ENCODE peak calls at places on chromosomes 5 and 9, in five cellular contexts. V is spleen, O is adrenal gland, P is stomach, D is endothelial cell of umbilical vein. W is an unnamed sample.

GRCh38 chr5:150587830-150588494 is 52.5 kb upstream of the SYNPO start:
- DNase-seq in V (peak), O (no peak), P (no peak), D (no peak), W (no peak)

GRCh38 chr9:21095561-21095960 is 17.8 kb upstream of the IFNB1 start:
- DNase-seq in V (no peak), O (no peak), P (no peak), D (no peak), W (no peak)

GRCh38 chr5:3123763-3124157 is 372.3 kb upstream of the IRX2 start:
- DNase-seq in V (no peak), O (no peak), P (no peak), D (no peak), W (no peak)

GRCh38 chr5:66882592-66883227 is 286.5 kb downstream of the MAST4 start:
- DNase-seq in V (no peak), O (no peak), P (no peak), D (peak), W (peak)

GRCh38 chr5:134559672-134560071 is 34.2 kb downstream of the JADE2 start:
- DNase-seq in V (no peak), O (no peak), P (no peak), D (no peak), W (no peak)

GRCh38 chr9:125894566-125894965 is 147.4 kb downstream of the PBX3 start:
- DNase-seq in V (no peak), O (no peak), P (no peak), D (no peak), W (no peak)

GRCh38 chr9:130445268-130445983 is 665 bp downstream of the ASS1 start:
- DNase-seq in V (peak), O (peak), P (peak), D (no peak), W (peak)

GRCh38 chr5:93580387-93581100 is 475 bp downstream of the NR2F1-AS1 start:
- DNase-seq in V (no peak), O (no peak), P (no peak), D (peak), W (no peak)

GRCh38 chr5:93925321-93925720 is 183.9 kb upstream of the POU5F2 start:
- DNase-seq in V (no peak), O (no peak), P (no peak), D (peak), W (no peak)

GRCh38 chr9:121924700-121925099 is 168.4 kb downstream of the TTLL11 start:
- DNase-seq in V (no peak), O (no peak), P (no peak), D (no peak), W (no peak)

GRCh38 chr9:76620586-76620985 is 143.7 kb upstream of the PCA3 start:
- DNase-seq in V (no peak), O (no peak), P (no peak), D (no peak), W (no peak)

GRCh38 chr5:16726538-16726946 is 109.7 kb upstream of the RETREG1 start:
- DNase-seq in V (no peak), O (no peak), P (no peak), D (peak), W (no peak)

GRCh38 chr9:126806336-126806735 is 1.5 kb downstream of the ZBTB43 start:
- DNase-seq in V (no peak), O (no peak), P (no peak), D (no peak), W (no peak)

GRCh38 chr9:120845255-120845654 is 2.5 kb upstream of the PSMD5 start:
- DNase-seq in V (no peak), O (no peak), P (no peak), D (no peak), W (no peak)

GRCh38 chr9:73009649-73010288 is 56.9 kb upstream of the ALDH1A1 start:
- DNase-seq in V (no peak), O (no peak), P (no peak), D (no peak), W (no peak)

GRCh38 chr9:3507395-3508077 is 18.3 kb downstream of the RFX3 start:
- DNase-seq in V (no peak), O (no peak), P (no peak), D (no peak), W (no peak)

GRCh38 chr5:74392698-74393431 is 247.7 kb downstream of the ENC1 start:
- DNase-seq in V (no peak), O (no peak), P (no peak), D (peak), W (no peak)

GRCh38 chr5:172740483-172741205 is 30.4 kb downstream of the DUSP1 start:
- DNase-seq in V (no peak), O (peak), P (no peak), D (no peak), W (peak)

GRCh38 chr9:89755835-89756234 is 151.0 kb downstream of the GADD45G start:
- DNase-seq in V (peak), O (no peak), P (peak), D (no peak), W (no peak)

GRCh38 chr5:177403194-177403825 is 2.8 kb upstream of the PFN3 start:
- DNase-seq in V (peak), O (no peak), P (peak), D (no peak), W (no peak)

GRCh38 chr9:120110520-120110919 is 469.4 kb downstream of the CDK5RAP2 start:
- DNase-seq in V (no peak), O (no peak), P (no peak), D (no peak), W (no peak)

GRCh38 chr9:114446036-114446435 is 58.3 kb upstream of the AKNA start:
- DNase-seq in V (no peak), O (peak), P (no peak), D (peak), W (no peak)

GRCh38 chr9:108913391-108913790 is 20.5 kb downstream of the ELP1 start:
- DNase-seq in V (no peak), O (no peak), P (no peak), D (no peak), W (no peak)

GRCh38 chr9:132372177-132373095 is 17.6 kb upstream of the SETX start:
- DNase-seq in V (peak), O (peak), P (peak), D (peak), W (peak)

GRCh38 chr5:2165991-2166978 is 283.6 kb upstream of the IRX4 start:
- DNase-seq in V (peak), O (no peak), P (no peak), D (no peak), W (no peak)

GRCh38 chr5:61667523-61668229 is 335.6 kb downstream of the ZSWIM6 start:
- DNase-seq in V (no peak), O (no peak), P (no peak), D (no peak), W (no peak)

GRCh38 chr5:135263022-135263668 is 135.9 kb downstream of the MACROH2A1 start:
- DNase-seq in V (no peak), O (peak), P (no peak), D (no peak), W (no peak)

GRCh38 chr5:111703662-111704061 is 53.3 kb downstream of the NREP start:
- DNase-seq in V (no peak), O (no peak), P (no peak), D (no peak), W (no peak)

GRCh38 chr5:98414938-98415337 is 358.5 kb upstream of the RGMB start:
- DNase-seq in V (no peak), O (no peak), P (no peak), D (no peak), W (peak)

GRCh38 chr5:94281402-94281801 is 337.0 kb downstream of the KIAA0825 start:
- DNase-seq in V (no peak), O (no peak), P (no peak), D (no peak), W (no peak)

GRCh38 chr5:115575167-115576070 is 26.9 kb downstream of the TICAM2 start:
- DNase-seq in V (no peak), O (no peak), P (no peak), D (peak), W (peak)

GRCh38 chr9:35932732-35933131 is 23.4 kb downstream of the SPAAR start:
- DNase-seq in V (no peak), O (no peak), P (no peak), D (no peak), W (no peak)

GRCh38 chr5:160064979-160065619 is 54.2 kb downstream of the PWWP2A start:
- DNase-seq in V (no peak), O (no peak), P (peak), D (no peak), W (no peak)

GRCh38 chr9:88488166-88488565 is 46.8 kb upstream of the NXNL2 start:
- DNase-seq in V (no peak), O (no peak), P (no peak), D (no peak), W (no peak)

DNA sequence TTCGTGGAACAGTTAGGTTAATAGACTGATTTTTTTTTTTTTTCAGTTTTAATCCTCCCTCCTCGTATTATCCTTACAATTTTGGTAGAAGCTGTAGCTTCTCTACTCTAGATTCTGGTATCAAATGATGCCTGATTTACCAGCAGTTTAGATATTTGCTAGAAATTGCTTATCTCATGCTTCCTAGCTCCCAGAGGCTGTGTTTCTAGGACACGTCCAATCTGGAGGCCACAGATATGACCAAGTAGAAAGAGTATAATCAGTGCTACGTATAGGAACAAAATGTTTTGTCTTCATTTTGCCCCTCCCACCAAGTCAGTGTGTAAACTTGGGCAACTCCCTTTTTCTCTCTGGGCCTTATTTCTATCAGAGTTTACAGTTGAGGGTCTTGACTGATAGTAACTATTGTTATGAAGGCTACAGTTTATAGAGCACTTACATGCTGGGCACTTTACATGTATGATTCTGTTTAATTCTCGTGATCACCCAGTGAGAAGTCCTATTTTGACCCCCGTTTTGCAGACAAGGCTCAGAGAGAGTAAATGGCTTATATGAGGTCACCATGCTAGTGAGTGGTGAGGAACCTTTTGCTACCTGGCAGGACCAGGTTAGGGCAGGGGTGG is 7.7 kb downstream of the HDHD3 start:
- DNase-seq in V (no peak), O (no peak), P (no peak), D (no peak), W (no peak)
- TF ChIP-seq POLR2A in V (no peak), O (no peak), P (no peak), D (no peak), W (no peak)

GRCh38 chr9:136665111-136665703 is 2.5 kb downstream of the EGFL7 start:
- DNase-seq in V (no peak), O (no peak), P (no peak), D (peak), W (no peak)
- TF ChIP-seq POLR2A in V (no peak), O (no peak), P (no peak), D (peak), W (no peak)

GRCh38 chr9:107316795-107317661 is 33.9 kb downstream of the RAD23B start:
- DNase-seq in V (peak), O (no peak), P (no peak), D (no peak), W (no peak)

GRCh38 chr9:107313555-107314096 is 30.5 kb downstream of the RAD23B start:
- DNase-seq in V (no peak), O (no peak), P (no peak), D (no peak), W (no peak)

GRCh38 chr9:107309271-107309670 is 26.2 kb downstream of the RAD23B start:
- DNase-seq in V (no peak), O (no peak), P (no peak), D (no peak), W (no peak)

GRCh38 chr9:107312651-107313050 is 29.6 kb downstream of the RAD23B start:
- DNase-seq in V (no peak), O (no peak), P (no peak), D (no peak), W (no peak)

GRCh38 chr9:107314763-107315162 is 31.7 kb downstream of the RAD23B start:
- DNase-seq in V (no peak), O (no peak), P (no peak), D (no peak), W (no peak)
- TF ChIP-seq POLR2A in V (no peak), O (no peak), P (no peak), D (no peak), W (no peak)

GRCh38 chr5:78515665-78516064 is 132.9 kb downstream of the LHFPL2 start:
- DNase-seq in V (no peak), O (no peak), P (no peak), D (no peak), W (no peak)

GRCh38 chr5:78519198-78519941 is 129.2 kb downstream of the LHFPL2 start:
- DNase-seq in V (no peak), O (no peak), P (no peak), D (no peak), W (no peak)

GRCh38 chr5:78521455-78521854 is 127.1 kb downstream of the LHFPL2 start:
- DNase-seq in V (no peak), O (no peak), P (no peak), D (peak), W (no peak)

GRCh38 chr5:78514427-78515345 is 133.9 kb downstream of the LHFPL2 start:
- DNase-seq in V (no peak), O (no peak), P (no peak), D (no peak), W (no peak)

DNA sequence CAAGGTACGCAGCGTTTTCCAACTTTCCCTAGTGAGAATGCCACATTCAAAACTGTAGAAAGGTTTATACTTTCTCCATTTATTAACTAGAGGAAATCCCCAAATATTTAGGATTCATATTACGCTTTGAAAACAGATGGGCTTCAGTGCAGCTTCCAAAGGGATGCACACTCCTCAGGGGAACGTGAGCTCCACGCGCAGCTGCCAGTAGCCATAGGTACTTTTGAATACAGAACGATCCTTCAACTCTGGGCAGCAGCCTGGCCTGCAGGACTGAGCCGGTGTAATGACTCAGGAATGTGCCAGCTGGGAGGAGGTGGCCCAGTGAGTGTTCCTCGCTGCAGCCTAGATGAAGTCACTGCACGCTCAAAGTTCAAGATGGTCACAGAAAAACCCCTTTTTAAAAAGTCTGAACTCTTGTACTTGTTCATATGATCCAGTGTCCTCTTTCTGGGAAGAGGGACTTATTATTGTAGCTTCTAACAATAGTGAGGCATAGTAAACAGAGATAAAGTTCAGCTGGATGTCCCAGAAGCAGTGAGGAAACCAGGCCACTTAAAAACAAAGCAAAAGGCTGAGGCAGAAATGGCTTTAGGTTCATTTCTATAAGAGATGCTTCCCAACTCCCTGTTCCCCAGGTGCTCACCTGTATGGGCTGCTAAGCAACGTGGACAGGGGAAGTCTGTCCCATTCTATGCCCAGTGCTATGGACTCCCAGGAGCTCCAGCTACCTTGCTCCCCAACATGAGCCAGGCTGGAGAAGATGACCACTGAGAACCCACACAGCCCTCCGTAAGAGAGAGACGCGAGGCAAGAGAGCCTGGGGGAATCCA is 130.0 kb downstream of the LHFPL2 start:
- DNase-seq in V (no peak), O (peak), P (peak), D (peak), W (peak)
- TF ChIP-seq POLR2A in V (no peak), O (no peak), P (no peak), D (no peak), W (no peak)

GRCh38 chr9:134067904-134068741 is at the start of gene BRD3:
- DNase-seq in V (peak), O (peak), P (peak), D (peak), W (peak)
- TF ChIP-seq POLR2A in V (no peak), O (peak), P (no peak), D (peak), W (peak)

DNA sequence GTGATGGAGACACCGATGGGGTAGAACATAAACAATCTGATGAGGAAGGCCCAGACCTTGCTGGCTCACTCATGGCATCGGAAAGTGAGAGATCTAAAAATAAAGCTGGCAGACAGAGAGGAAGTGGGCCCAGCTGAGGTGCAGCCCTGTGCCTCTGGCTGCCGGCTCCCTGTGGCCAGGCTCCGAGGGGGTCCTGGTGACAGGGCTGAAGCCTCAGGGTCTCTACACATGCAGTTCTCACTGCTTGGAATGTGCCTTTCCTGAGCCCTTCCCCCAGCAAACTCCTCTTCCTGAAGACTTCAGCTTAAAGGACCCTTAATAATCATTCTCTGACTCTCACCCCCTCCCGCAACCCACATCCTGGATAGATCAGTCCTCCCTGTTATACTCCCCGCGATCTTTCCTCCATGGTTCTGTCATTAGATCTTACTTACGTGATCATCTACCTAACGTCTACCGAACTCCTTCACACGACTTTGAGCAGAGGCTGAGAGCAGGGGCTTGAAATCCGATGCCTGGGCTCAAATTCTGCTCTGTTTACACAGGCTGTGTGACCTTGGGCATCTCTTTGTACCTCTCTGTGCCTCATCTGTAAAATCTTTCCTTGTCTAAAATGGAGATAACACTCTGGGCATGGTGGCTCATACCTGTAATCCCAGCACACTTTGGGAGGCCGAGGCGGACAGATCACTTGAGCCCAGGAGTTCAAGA is 33.1 kb upstream of the CRB2 start:
- DNase-seq in V (peak), O (no peak), P (no peak), D (no peak), W (no peak)
- TF ChIP-seq POLR2A in V (no peak), O (no peak), P (no peak), D (no peak), W (no peak)

DNA sequence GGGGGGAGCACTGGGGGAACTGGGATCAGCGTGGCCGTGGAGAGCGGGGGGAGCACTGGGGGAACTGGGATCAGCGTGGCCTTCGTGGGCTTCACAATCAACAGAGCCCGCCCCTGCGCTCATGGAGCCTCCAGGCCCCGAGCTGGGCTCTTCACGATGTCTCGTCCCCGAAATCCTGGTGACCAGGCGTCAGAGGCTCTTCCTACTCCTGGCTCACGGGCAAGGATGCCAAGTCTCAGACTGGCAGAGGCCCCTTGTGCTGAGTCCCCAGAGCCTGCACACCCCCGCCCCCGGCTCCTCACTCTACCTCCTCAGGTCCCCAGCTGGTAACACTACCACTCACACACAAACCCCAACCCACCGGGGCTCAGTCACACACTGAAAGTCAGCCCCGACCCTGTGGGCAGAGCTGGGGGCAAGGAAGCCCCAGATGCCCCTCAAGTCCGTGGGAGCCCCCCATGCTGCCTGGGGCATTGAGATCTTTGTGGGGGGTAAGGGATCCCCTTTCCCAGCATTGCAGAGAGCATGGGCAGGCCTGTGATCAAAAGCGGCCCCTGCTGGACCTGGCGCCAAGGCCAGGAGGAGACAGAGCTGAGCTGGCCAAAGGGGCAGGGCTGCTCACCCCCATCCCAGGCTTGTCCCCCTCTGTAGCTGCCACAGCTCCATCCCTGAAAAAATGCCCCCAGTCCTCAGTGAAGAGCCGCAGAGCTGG is 26.7 kb downstream of the LHX3 start:
- DNase-seq in V (no peak), O (no peak), P (no peak), D (no peak), W (no peak)
- TF ChIP-seq POLR2A in V (no peak), O (no peak), P (no peak), D (no peak), W (no peak)